ENCODE peak calls at places on chromosomes 11 and 22, in eight cellular contexts. C, H, D, X, S, B, U and T are unnamed samples.

GRCh38 chr11:12285106-12285505 is 92.3 kb upstream of the PARVA start:
- DNase-seq in H (no peak), S (peak), C (no peak), X (no peak), D (no peak), U (no peak), B (peak), T (no peak)

GRCh38 chr11:38900156-38900679 is 2302.2 kb upstream of the RAG2 start:
- DNase-seq in B (no peak), H (no peak), D (no peak), U (no peak), S (no peak), C (peak), X (no peak), T (no peak)

GRCh38 chr22:45029501-45029900 is 19.7 kb upstream of the PHF21B start:
- DNase-seq in S (no peak), H (no peak), D (no peak), B (no peak), C (no peak), X (no peak), U (no peak), T (no peak)

GRCh38 chr11:75816561-75817239 is 1.7 kb downstream of the UVRAG start:
- DNase-seq in B (no peak), H (peak), X (no peak), U (no peak), S (peak), D (no peak), C (no peak), T (no peak)

GRCh38 chr11:73249304-73249703 is 22.8 kb upstream of the P2RY6 start:
- DNase-seq in B (peak), S (no peak), U (no peak), C (peak), H (no peak), X (no peak), D (no peak), T (no peak)

GRCh38 chr11:70587095-70587389 is 188.7 kb downstream of the CTTN start:
- DNase-seq in S (no peak), X (no peak), H (no peak), B (no peak), C (no peak), D (no peak), U (no peak), T (no peak)

GRCh38 chr22:50218996-50219727 is 18.4 kb downstream of the SELENOO start:
- DNase-seq in H (no peak), S (peak), B (peak), X (no peak), D (peak), C (no peak), U (no peak), T (no peak)

GRCh38 chr11:73192272-73192671 is 25.8 kb upstream of the P2RY2 start:
- DNase-seq in H (no peak), S (no peak), B (no peak), U (no peak), D (no peak), C (no peak), X (no peak), T (no peak)

GRCh38 chr11:133835258-133836075 is 9.8 kb downstream of the SPATA19 start:
- DNase-seq in U (peak), B (peak), S (peak), C (peak), X (peak), H (no peak), D (no peak), T (peak)

GRCh38 chr11:125215951-125216350 is 51.4 kb downstream of the PKNOX2 start:
- DNase-seq in U (no peak), B (peak), H (no peak), S (no peak), C (no peak), X (no peak), D (no peak), T (no peak)

GRCh38 chr11:92752122-92752521 is 217.3 kb upstream of the MTNR1B start:
- DNase-seq in B (no peak), U (no peak), C (no peak), H (no peak), X (no peak), S (no peak), D (no peak), T (no peak)

GRCh38 chr11:27184458-27185312 is 144.1 kb downstream of the BBOX1 start:
- DNase-seq in U (no peak), B (no peak), H (no peak), C (no peak), D (no peak), X (no peak), S (peak), T (no peak)

GRCh38 chr11:66967670-66968425 is 7.3 kb upstream of the C11orf86 start:
- DNase-seq in S (peak), X (no peak), H (no peak), B (peak), C (no peak), U (no peak), D (no peak), T (no peak)

GRCh38 chr11:66115638-66116410 is 45.8 kb downstream of the PACS1 start:
- DNase-seq in B (peak), U (no peak), C (no peak), S (no peak), H (peak), X (no peak), D (no peak), T (no peak)

GRCh38 chr11:3011891-3012885 is 20.1 kb upstream of the NAP1L4 start:
- DNase-seq in S (no peak), H (no peak), U (no peak), B (no peak), X (no peak), D (no peak), C (no peak), T (no peak)

GRCh38 chr11:108703916-108704315 is 39.0 kb downstream of the DDX10 start:
- DNase-seq in C (no peak), S (no peak), U (no peak), H (no peak), B (no peak), D (no peak), X (no peak), T (no peak)

GRCh38 chr11:85086511-85087284 is 540.4 kb downstream of the DLG2 start:
- DNase-seq in C (no peak), B (peak), H (no peak), D (no peak), U (no peak), S (no peak), X (no peak), T (no peak)